ENCODE peak calls at places on chromosomes 7 and 10, in ten cellular contexts. V, U, C, T, M, Z, H, P, E and O are unnamed samples.

GRCh38 chr10:82572686-82573226 is 697.8 kb downstream of the NRG3 start:
- DNase-seq in V (no peak), U (no peak), C (no peak), T (no peak), M (no peak), Z (no peak), H (no peak), P (no peak), E (no peak), O (no peak)

GRCh38 chr10:26857991-26858706 is 2.6 kb downstream of the ABI1 start:
- DNase-seq in V (no peak), U (peak; percentile 47), C (no peak), T (peak; percentile 44), M (peak; percentile 23), Z (peak; percentile 44), H (no peak), P (no peak), E (no peak), O (peak; percentile 25)

GRCh38 chr10:6409982-6410694 is 169.9 kb downstream of the PRKCQ start:
- DNase-seq in V (peak; percentile 53), U (peak; percentile 27), C (no peak), T (peak; percentile 35), M (peak; percentile 76), Z (peak; percentile 91), H (peak; percentile 16), P (no peak), E (no peak), O (peak; percentile 78)

GRCh38 chr10:71316081-71316785 is 2.8 kb upstream of the SLC29A3 start:
- DNase-seq in V (no peak), U (peak; percentile 37), C (no peak), T (no peak), M (peak; percentile 4), Z (peak; percentile 16), H (no peak), P (no peak), E (no peak), O (peak; percentile 24)

GRCh38 chr7:138243430-138243829 is 167.2 kb downstream of the AKR1D1 start:
- DNase-seq in V (no peak), U (no peak), C (no peak), T (no peak), M (no peak), Z (peak; percentile 12), H (peak; percentile 97), P (no peak), E (peak; percentile 35), O (no peak)

GRCh38 chr10:123245264-123245663 is 91.1 kb downstream of the BUB3 start:
- DNase-seq in V (no peak), U (no peak), C (no peak), T (no peak), M (no peak), Z (no peak), H (no peak), P (no peak), E (no peak), O (no peak)

GRCh38 chr7:40008218-40008815 is 58.3 kb downstream of the CDK13 start:
- DNase-seq in V (no peak), U (no peak), C (no peak), T (peak; percentile 77), M (peak; percentile 89), Z (peak; percentile 41), H (no peak), P (no peak), E (peak; percentile 54), O (peak; percentile 89)

GRCh38 chr7:68691261-68692216 is 906.7 kb upstream of the AUTS2 start:
- DNase-seq in V (no peak), U (no peak), C (peak; percentile 71), T (no peak), M (peak; percentile 90), Z (peak; percentile 70), H (no peak), P (no peak), E (no peak), O (peak; percentile 71)

GRCh38 chr7:150369740-150370501 is 1.3 kb downstream of the REPIN1 start:
- DNase-seq in V (no peak), U (no peak), C (no peak), T (no peak), M (no peak), Z (peak; percentile 32), H (no peak), P (no peak), E (no peak), O (peak; percentile 28)

GRCh38 chr10:89591796-89592271 is 53.2 kb downstream of the PANK1 start:
- DNase-seq in V (no peak), U (no peak), C (no peak), T (no peak), M (peak; percentile 32), Z (peak; percentile 43), H (no peak), P (no peak), E (no peak), O (peak; percentile 59)

GRCh38 chr10:114306116-114306973 is 67.3 kb downstream of the VWA2 start:
- DNase-seq in V (no peak), U (no peak), C (peak; percentile 95), T (peak; percentile 98), M (peak; percentile 94), Z (peak; percentile 98), H (no peak), P (no peak), E (peak; percentile 87), O (peak; percentile 73)

GRCh38 chr7:124191030-124191429 is 158.2 kb upstream of the TMEM229A start:
- DNase-seq in V (no peak), U (no peak), C (no peak), T (no peak), M (no peak), Z (no peak), H (no peak), P (no peak), E (no peak), O (no peak)

GRCh38 chr10:121595806-121596667 is 2.2 kb downstream of the FGFR2 start:
- DNase-seq in V (no peak), U (no peak), C (no peak), T (peak; percentile 26), M (no peak), Z (no peak), H (no peak), P (no peak), E (no peak), O (no peak)

GRCh38 chr7:86962623-86963022 is 96.8 kb downstream of the ELAPOR2 start:
- DNase-seq in V (no peak), U (no peak), C (no peak), T (no peak), M (no peak), Z (no peak), H (no peak), P (no peak), E (no peak), O (no peak)

GRCh38 chr10:96832721-96833219 is 672 bp downstream of the LCOR start:
- DNase-seq in V (peak; percentile 87), U (peak; percentile 77), C (no peak), T (peak; percentile 61), M (peak; percentile 67), Z (peak; percentile 79), H (peak; percentile 23), P (peak; percentile 28), E (peak; percentile 72), O (peak; percentile 89)

GRCh38 chr7:30164567-30164966 is 29.8 kb downstream of the MTURN start:
- DNase-seq in V (no peak), U (peak; percentile 63), C (no peak), T (peak; percentile 77), M (peak; percentile 54), Z (peak; percentile 63), H (peak; percentile 60), P (peak; percentile 33), E (peak; percentile 76), O (peak; percentile 75)

GRCh38 chr10:104330168-104331117 is 7.8 kb downstream of the ITPRIP start:
- DNase-seq in V (no peak), U (no peak), C (no peak), T (peak; percentile 88), M (peak; percentile 93), Z (peak; percentile 98), H (no peak), P (no peak), E (peak; percentile 42), O (peak; percentile 94)

GRCh38 chr7:51033722-51034530 is 251.2 kb upstream of the GRB10 start:
- DNase-seq in V (no peak), U (no peak), C (no peak), T (no peak), M (no peak), Z (no peak), H (no peak), P (no peak), E (no peak), O (no peak)
- H3K4me3 ChIP-seq in V (no peak overlapping the region), U (no peak overlapping the region), C (no peak overlapping the region), T (no peak overlapping the region), M (no peak overlapping the region), Z (no peak overlapping the region), H (no peak overlapping the region), P (no peak overlapping the region), E (no peak overlapping the region), O (peak overlapping the region; percentile 40)

GRCh38 chr10:74079914-74080590 is 70.6 kb downstream of the AP3M1 start:
- DNase-seq in V (no peak), U (no peak), C (no peak), T (peak; percentile 34), M (peak; percentile 34), Z (no peak), H (no peak), P (peak; percentile 35), E (peak; percentile 92), O (no peak)
- H3K9ac ChIP-seq in V (no peak overlapping the region), U (no peak overlapping the region), C (no peak overlapping the region), T (no peak overlapping the region), M (no peak overlapping the region), Z (peak overlapping the region; percentile 61), H (no peak overlapping the region), P (peak overlapping the region; percentile 29), E (peak overlapping the region; percentile 0), O (peak overlapping the region; percentile 61)

GRCh38 chr7:20798081-20798693 is 11.5 kb upstream of the SP8 start:
- DNase-seq in V (peak; percentile 76), U (peak; percentile 89), C (no peak), T (peak; percentile 59), M (no peak), Z (peak; percentile 26), H (no peak), P (peak; percentile 54), E (peak; percentile 41), O (peak; percentile 58)
- H3K4me3 ChIP-seq in V (peak overlapping the region; percentile 43), U (peak overlapping the region; percentile 65), C (peak overlapping the region; percentile 58), T (peak overlapping the region; percentile 59), M (peak overlapping the region; percentile 53), Z (peak overlapping the region; percentile 64), H (peak overlapping the region; percentile 34), P (peak overlapping the region; percentile 62), E (peak overlapping the region; percentile 63), O (peak overlapping the region; percentile 50)

GRCh38 chr7:140060788-140061606 is 1.8 kb downstream of the PARP12 start:
- DNase-seq in V (peak; percentile 53), U (no peak), C (no peak), T (no peak), M (peak; percentile 75), Z (peak; percentile 38), H (no peak), P (no peak), E (peak; percentile 26), O (peak; percentile 14)

GRCh38 chr7:140060243-140060630 is 2.5 kb downstream of the PARP12 start:
- DNase-seq in V (no peak), U (no peak), C (no peak), T (peak; percentile 78), M (no peak), Z (no peak), H (no peak), P (no peak), E (peak; percentile 80), O (no peak)

GRCh38 chr7:140061607-140061930 is 1.2 kb downstream of the PARP12 start:
- DNase-seq in V (no peak), U (no peak), C (no peak), T (no peak), M (no peak), Z (peak; percentile 23), H (no peak), P (no peak), E (peak; percentile 10), O (peak; percentile 15)

GRCh38 chr7:140062528-140063299 is at the start of gene PARP12:
- DNase-seq in V (peak; percentile 95), U (peak; percentile 98), C (no peak), T (peak; percentile 76), M (peak; percentile 77), Z (peak; percentile 89), H (peak; percentile 25), P (no peak), E (peak; percentile 70), O (peak; percentile 93)

GRCh38 chr7:140062118-140062527 is 628 bp downstream of the PARP12 start:
- DNase-seq in V (peak; percentile 52), U (no peak), C (no peak), T (peak; percentile 32), M (no peak), Z (peak; percentile 21), H (no peak), P (no peak), E (peak; percentile 17), O (peak; percentile 32)
- H3K9ac ChIP-seq in V (peak overlapping the region; percentile 86), U (peak overlapping the region; percentile 33), C (peak overlapping the region; percentile 87), T (peak overlapping the region; percentile 64), M (peak overlapping the region; percentile 47), Z (peak overlapping the region; percentile 93), H (peak overlapping the region; percentile 67), P (peak overlapping the region; percentile 66), E (peak overlapping the region; percentile 85), O (peak overlapping the region; percentile 87)